ENCODE peak calls at places on chromosomes 5 and 9, in five cellular contexts. One of them, this sample, is unnamed.

GRCh38 chr9:93009337-93010015 is 49.0 kb upstream of the SUSD3 start:
- DNase-seq in ascending aorta: no peak
- DNase-seq in foreskin fibroblast: no peak
- DNase-seq in hepatocyte: no peak
- DNase-seq in cardiac fibroblast: no peak
- DNase-seq in this sample: no peak

GRCh38 chr9:87270241-87271234 is 227.1 kb upstream of the DAPK1 start:
- DNase-seq in ascending aorta: no peak
- DNase-seq in hepatocyte: no peak
- DNase-seq in cardiac fibroblast: peak; percentile 70
- DNase-seq in foreskin fibroblast: peak; percentile 88
- DNase-seq in this sample: peak; percentile 94

GRCh38 chr9:22389271-22389670 is 57.4 kb upstream of the DMRTA1 start:
- DNase-seq in ascending aorta: no peak
- DNase-seq in hepatocyte: no peak
- DNase-seq in foreskin fibroblast: no peak
- DNase-seq in cardiac fibroblast: no peak
- DNase-seq in this sample: no peak

GRCh38 chr5:54761213-54761701 is 224.1 kb downstream of the ESM1 start:
- DNase-seq in cardiac fibroblast: peak; percentile 98
- DNase-seq in foreskin fibroblast: peak; percentile 99
- DNase-seq in hepatocyte: peak; percentile 22
- DNase-seq in ascending aorta: peak; percentile 85
- DNase-seq in this sample: peak; percentile 71

GRCh38 chr5:150582281-150582791 is 58.1 kb upstream of the SYNPO start:
- DNase-seq in hepatocyte: peak; percentile 93
- DNase-seq in cardiac fibroblast: peak; percentile 80
- DNase-seq in ascending aorta: peak; percentile 62
- DNase-seq in foreskin fibroblast: peak; percentile 42
- DNase-seq in this sample: no peak

GRCh38 chr9:95504053-95504963 is 12.5 kb downstream of the PTCH1 start:
- DNase-seq in ascending aorta: no peak
- DNase-seq in hepatocyte: peak; percentile 60
- DNase-seq in foreskin fibroblast: peak; percentile 80
- DNase-seq in cardiac fibroblast: peak; percentile 51
- DNase-seq in this sample: no peak

GRCh38 chr5:124706729-124707361 is 39.6 kb downstream of the ZNF608 start:
- DNase-seq in cardiac fibroblast: peak; percentile 38
- DNase-seq in hepatocyte: peak; percentile 77
- DNase-seq in ascending aorta: no peak
- DNase-seq in foreskin fibroblast: peak; percentile 74
- DNase-seq in this sample: no peak

GRCh38 chr9:91162311-91162710 is 199.4 kb downstream of the AUH start:
- DNase-seq in foreskin fibroblast: peak; percentile 80
- DNase-seq in cardiac fibroblast: no peak
- DNase-seq in hepatocyte: no peak
- DNase-seq in ascending aorta: peak; percentile 53
- DNase-seq in this sample: peak; percentile 37

GRCh38 chr9:95193480-95193879 is 124.0 kb downstream of the FANCC start:
- DNase-seq in hepatocyte: no peak
- DNase-seq in cardiac fibroblast: no peak
- DNase-seq in ascending aorta: no peak
- DNase-seq in foreskin fibroblast: no peak
- DNase-seq in this sample: no peak

GRCh38 chr5:111172504-111172903 is 51.7 kb upstream of the CAMK4 start:
- DNase-seq in foreskin fibroblast: no peak
- DNase-seq in ascending aorta: no peak
- DNase-seq in cardiac fibroblast: no peak
- DNase-seq in hepatocyte: no peak
- DNase-seq in this sample: no peak

GRCh38 chr5:79507251-79508205 is 6.4 kb downstream of the HOMER1 start:
- DNase-seq in cardiac fibroblast: no peak
- DNase-seq in foreskin fibroblast: no peak
- DNase-seq in hepatocyte: no peak
- DNase-seq in ascending aorta: no peak
- DNase-seq in this sample: no peak

GRCh38 chr9:131393622-131394463 is at the start of gene PRRC2B:
- DNase-seq in cardiac fibroblast: peak; percentile 90
- DNase-seq in foreskin fibroblast: peak; percentile 91
- DNase-seq in hepatocyte: peak; percentile 95
- DNase-seq in ascending aorta: peak; percentile 89
- DNase-seq in this sample: peak; percentile 48

GRCh38 chr9:84751921-84752320 is 82.4 kb downstream of the NTRK2 start:
- DNase-seq in ascending aorta: no peak
- DNase-seq in foreskin fibroblast: no peak
- DNase-seq in cardiac fibroblast: no peak
- DNase-seq in hepatocyte: no peak
- DNase-seq in this sample: peak; percentile 2

GRCh38 chr9:18492612-18493011 is 18.7 kb downstream of the ADAMTSL1 start:
- DNase-seq in foreskin fibroblast: peak; percentile 73
- DNase-seq in hepatocyte: no peak
- DNase-seq in ascending aorta: no peak
- DNase-seq in cardiac fibroblast: peak; percentile 52
- DNase-seq in this sample: peak; percentile 30

GRCh38 chr9:132125944-132126720 is 35.7 kb upstream of the NTNG2 start:
- DNase-seq in ascending aorta: no peak
- DNase-seq in hepatocyte: no peak
- DNase-seq in cardiac fibroblast: no peak
- DNase-seq in foreskin fibroblast: no peak
- DNase-seq in this sample: no peak

GRCh38 chr5:153777681-153778080 is 261.0 kb downstream of the FAM114A2 start:
- DNase-seq in cardiac fibroblast: no peak
- DNase-seq in hepatocyte: no peak
- DNase-seq in foreskin fibroblast: no peak
- DNase-seq in ascending aorta: no peak
- DNase-seq in this sample: no peak

GRCh38 chr5:146805099-146805498 is 73.5 kb downstream of the PPP2R2B start:
- DNase-seq in cardiac fibroblast: no peak
- DNase-seq in foreskin fibroblast: peak; percentile 1
- DNase-seq in ascending aorta: no peak
- DNase-seq in hepatocyte: peak; percentile 28
- DNase-seq in this sample: no peak

GRCh38 chr9:21542780-21543179 is 60.7 kb upstream of the IFNE start:
- DNase-seq in hepatocyte: no peak
- DNase-seq in foreskin fibroblast: no peak
- DNase-seq in ascending aorta: no peak
- DNase-seq in cardiac fibroblast: peak; percentile 54
- DNase-seq in this sample: no peak

GRCh38 chr5:86115164-86115563 is 502.6 kb upstream of the COX7C start:
- DNase-seq in hepatocyte: no peak
- DNase-seq in cardiac fibroblast: no peak
- DNase-seq in ascending aorta: no peak
- DNase-seq in foreskin fibroblast: no peak
- DNase-seq in this sample: no peak

GRCh38 chr5:86118542-86118941 is 499.2 kb upstream of the COX7C start:
- DNase-seq in ascending aorta: no peak
- DNase-seq in foreskin fibroblast: no peak
- DNase-seq in hepatocyte: no peak
- DNase-seq in cardiac fibroblast: no peak
- DNase-seq in this sample: no peak
- TF ChIP-seq CTCF in ascending aorta: no peak
- TF ChIP-seq CTCF in foreskin fibroblast: no peak
- TF ChIP-seq CTCF in hepatocyte: no peak
- TF ChIP-seq CTCF in cardiac fibroblast: no peak
- TF ChIP-seq CTCF in this sample: no peak

GRCh38 chr5:137501846-137502406 is 2.8 kb upstream of the SPOCK1 start:
- DNase-seq in foreskin fibroblast: no peak
- DNase-seq in cardiac fibroblast: no peak
- DNase-seq in ascending aorta: no peak
- DNase-seq in hepatocyte: no peak
- DNase-seq in this sample: no peak

GRCh38 chr5:137502632-137503031 is 3.5 kb upstream of the SPOCK1 start:
- DNase-seq in hepatocyte: no peak
- DNase-seq in foreskin fibroblast: no peak
- DNase-seq in ascending aorta: no peak
- DNase-seq in cardiac fibroblast: no peak
- DNase-seq in this sample: no peak

GRCh38 chr5:137503456-137503855 is 4.3 kb upstream of the SPOCK1 start:
- DNase-seq in cardiac fibroblast: no peak
- DNase-seq in hepatocyte: no peak
- DNase-seq in foreskin fibroblast: peak; percentile 50
- DNase-seq in ascending aorta: no peak
- DNase-seq in this sample: no peak

GRCh38 chr5:137500616-137501225 is 1.6 kb upstream of the SPOCK1 start:
- DNase-seq in cardiac fibroblast: no peak
- DNase-seq in hepatocyte: no peak
- DNase-seq in foreskin fibroblast: no peak
- DNase-seq in ascending aorta: no peak
- DNase-seq in this sample: no peak

DNA sequence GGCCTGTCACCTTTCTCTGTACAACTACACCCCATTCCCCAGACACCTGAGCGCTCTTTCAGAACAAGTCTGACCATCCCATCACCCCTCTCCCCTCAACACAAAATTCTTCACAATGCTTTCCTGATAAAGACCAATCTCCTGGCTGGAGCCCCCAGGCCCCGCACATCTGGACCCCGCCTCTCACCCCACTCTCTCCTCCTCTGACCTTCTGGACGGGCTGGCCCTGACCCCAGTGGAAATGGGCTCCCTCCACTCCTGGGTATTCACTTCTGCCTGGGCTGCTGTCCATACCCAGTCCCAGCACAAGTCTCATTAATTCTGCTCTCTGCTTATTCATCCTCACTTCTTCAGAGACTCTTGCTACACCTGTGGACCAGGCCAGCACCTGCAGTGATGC is 2.1 kb upstream of the SPOCK1 start:
- DNase-seq in ascending aorta: no peak
- DNase-seq in cardiac fibroblast: no peak
- DNase-seq in foreskin fibroblast: no peak
- DNase-seq in hepatocyte: no peak
- DNase-seq in this sample: no peak
- TF ChIP-seq CTCF in ascending aorta: no peak
- TF ChIP-seq CTCF in cardiac fibroblast: no peak
- TF ChIP-seq CTCF in foreskin fibroblast: no peak
- TF ChIP-seq CTCF in hepatocyte: no peak
- TF ChIP-seq CTCF in this sample: no peak

GRCh38 chr5:88724201-88724600 is 158.8 kb downstream of the MEF2C start:
- DNase-seq in cardiac fibroblast: peak; percentile 38
- DNase-seq in hepatocyte: peak; percentile 20
- DNase-seq in ascending aorta: no peak
- DNase-seq in foreskin fibroblast: peak; percentile 24
- DNase-seq in this sample: peak; percentile 10
- TF ChIP-seq CTCF in cardiac fibroblast: peak; percentile 22
- TF ChIP-seq CTCF in hepatocyte: peak; percentile 55
- TF ChIP-seq CTCF in ascending aorta: no peak
- TF ChIP-seq CTCF in foreskin fibroblast: no peak
- TF ChIP-seq CTCF in this sample: peak; percentile 77

GRCh38 chr5:176447982-176448608 is at the start of gene FAF2:
- DNase-seq in ascending aorta: peak; percentile 98
- DNase-seq in cardiac fibroblast: peak; percentile 99
- DNase-seq in hepatocyte: peak; percentile 98
- DNase-seq in foreskin fibroblast: peak; percentile 99
- DNase-seq in this sample: peak; percentile 99

GRCh38 chr5:176446884-176447537 is 1.2 kb upstream of the FAF2 start:
- DNase-seq in ascending aorta: peak; percentile 64
- DNase-seq in foreskin fibroblast: peak; percentile 28
- DNase-seq in hepatocyte: no peak
- DNase-seq in cardiac fibroblast: no peak
- DNase-seq in this sample: no peak

GRCh38 chr5:176450077-176450476 is 1.9 kb downstream of the FAF2 start:
- DNase-seq in cardiac fibroblast: no peak
- DNase-seq in foreskin fibroblast: no peak
- DNase-seq in ascending aorta: no peak
- DNase-seq in hepatocyte: no peak
- DNase-seq in this sample: no peak

GRCh38 chr5:176444742-176445141 is 3.4 kb upstream of the FAF2 start:
- DNase-seq in ascending aorta: no peak
- DNase-seq in cardiac fibroblast: no peak
- DNase-seq in foreskin fibroblast: no peak
- DNase-seq in hepatocyte: no peak
- DNase-seq in this sample: no peak

GRCh38 chr5:176447538-176447981 is 625 bp upstream of the FAF2 start:
- DNase-seq in hepatocyte: no peak
- DNase-seq in ascending aorta: no peak
- DNase-seq in foreskin fibroblast: no peak
- DNase-seq in cardiac fibroblast: no peak
- DNase-seq in this sample: no peak
- TF ChIP-seq CTCF in hepatocyte: no peak
- TF ChIP-seq CTCF in ascending aorta: no peak
- TF ChIP-seq CTCF in foreskin fibroblast: no peak
- TF ChIP-seq CTCF in cardiac fibroblast: peak; percentile 5
- TF ChIP-seq CTCF in this sample: no peak

GRCh38 chr9:136264803-136265405 is 19.3 kb upstream of the QSOX2 start:
- DNase-seq in foreskin fibroblast: no peak
- DNase-seq in cardiac fibroblast: no peak
- DNase-seq in hepatocyte: no peak
- DNase-seq in ascending aorta: no peak
- DNase-seq in this sample: no peak

GRCh38 chr9:136261686-136262430 is 16.2 kb upstream of the QSOX2 start:
- DNase-seq in foreskin fibroblast: no peak
- DNase-seq in ascending aorta: no peak
- DNase-seq in hepatocyte: no peak
- DNase-seq in cardiac fibroblast: no peak
- DNase-seq in this sample: no peak

GRCh38 chr9:136262671-136263178 is 17.1 kb upstream of the QSOX2 start:
- DNase-seq in hepatocyte: no peak
- DNase-seq in cardiac fibroblast: no peak
- DNase-seq in ascending aorta: no peak
- DNase-seq in foreskin fibroblast: no peak
- DNase-seq in this sample: no peak

GRCh38 chr9:136265561-136266355 is 20.1 kb upstream of the QSOX2 start:
- DNase-seq in hepatocyte: no peak
- DNase-seq in ascending aorta: no peak
- DNase-seq in cardiac fibroblast: no peak
- DNase-seq in foreskin fibroblast: no peak
- DNase-seq in this sample: no peak

DNA sequence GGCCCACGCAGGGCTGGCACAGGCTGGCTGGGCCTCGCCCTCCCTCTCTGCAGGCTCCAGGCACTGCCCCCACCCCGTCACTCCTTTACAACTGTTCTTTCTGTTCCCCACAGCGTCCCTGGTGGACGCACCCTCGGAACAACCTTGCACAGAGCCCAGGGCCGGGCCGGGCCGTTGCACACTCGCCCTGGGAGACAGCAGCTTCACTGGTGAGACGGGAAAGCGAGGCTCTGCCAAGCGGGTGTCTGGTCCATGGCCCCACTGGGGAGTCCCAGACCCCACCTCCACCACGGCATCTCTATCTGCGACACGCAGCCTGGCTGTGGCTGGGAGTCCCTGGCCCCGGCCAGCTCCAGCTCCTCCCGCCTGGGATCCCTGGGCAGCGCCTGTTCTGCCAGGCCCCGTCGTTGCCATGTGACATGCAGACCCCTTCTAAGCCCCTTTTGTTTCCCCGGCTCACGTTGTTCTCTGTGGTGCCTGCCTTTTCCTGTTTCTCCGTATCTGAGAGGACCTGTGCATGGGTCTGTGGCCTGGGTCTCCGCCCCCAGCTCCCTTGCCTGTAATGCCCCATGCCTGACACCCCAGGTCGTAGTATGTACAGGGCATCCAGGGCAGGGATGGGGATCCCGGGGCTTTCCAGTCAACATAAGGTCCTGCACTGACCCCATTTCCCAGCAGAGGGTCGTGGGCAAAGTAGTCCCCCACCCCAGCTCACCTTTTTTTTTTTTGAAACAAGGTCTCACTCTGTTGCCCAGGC is 18.6 kb upstream of the QSOX2 start:
- DNase-seq in cardiac fibroblast: no peak
- DNase-seq in ascending aorta: no peak
- DNase-seq in hepatocyte: no peak
- DNase-seq in foreskin fibroblast: no peak
- DNase-seq in this sample: no peak
- TF ChIP-seq CTCF in cardiac fibroblast: no peak
- TF ChIP-seq CTCF in ascending aorta: no peak
- TF ChIP-seq CTCF in hepatocyte: no peak
- TF ChIP-seq CTCF in foreskin fibroblast: no peak
- TF ChIP-seq CTCF in this sample: peak; percentile 14